ENCODE peak calls at places on chromosomes 11 and 22, in four cellular contexts. P is psoas muscle, N is kidney, U is adrenal gland. B is an unnamed sample.

GRCh38 chr22:31556627-31557203 is 60.4 kb downstream of the SFI1 start:
- DNase-seq in P (no peak), N (no peak), U (no peak), B (no peak)

GRCh38 chr11:115304774-115305472 is 199.3 kb downstream of the CADM1 start:
- DNase-seq in P (no peak), N (no peak), U (no peak), B (no peak)

GRCh38 chr11:15224466-15224865 is 109.7 kb downstream of the INSC start:
- DNase-seq in P (no peak), N (no peak), U (no peak), B (no peak)

GRCh38 chr11:115267228-115267627 is 237.0 kb downstream of the CADM1 start:
- DNase-seq in P (no peak), N (no peak), U (no peak), B (no peak)

GRCh38 chr11:69075421-69076128 is 26.8 kb downstream of the TPCN2 start:
- DNase-seq in P (peak; percentile 85), N (no peak), U (no peak), B (peak; percentile 44)

GRCh38 chr11:122089111-122089510 is 26.9 kb downstream of the BLID start:
- DNase-seq in P (no peak), N (no peak), U (no peak), B (no peak)

GRCh38 chr11:31796523-31797226 is 14.4 kb downstream of the PAX6 start:
- DNase-seq in P (no peak), N (no peak), U (no peak), B (no peak)

GRCh38 chr11:76235233-76236091 is 29.2 kb upstream of the WNT11 start:
- DNase-seq in P (peak; percentile 86), N (peak; percentile 96), U (peak; percentile 96), B (peak; percentile 92)

GRCh38 chr11:100632970-100633452 is 54.1 kb upstream of the ARHGAP42 start:
- DNase-seq in P (peak; percentile 29), N (peak; percentile 69), U (peak; percentile 85), B (peak; percentile 42)

GRCh38 chr22:28442264-28442950 is 237.2 kb downstream of the TTC28 start:
- DNase-seq in P (peak; percentile 74), N (peak; percentile 94), U (peak; percentile 88), B (peak; percentile 85)

GRCh38 chr11:76208829-76209670 is 2.7 kb upstream of the WNT11 start:
- DNase-seq in P (peak; percentile 88), N (peak; percentile 92), U (peak; percentile 78), B (peak; percentile 85)

GRCh38 chr11:116499396-116500001 is 273.3 kb downstream of the BUD13 start:
- DNase-seq in P (peak; percentile 52), N (no peak), U (peak; percentile 85), B (peak; percentile 59)

GRCh38 chr11:10134975-10135481 is 159.0 kb downstream of the SBF2 start:
- DNase-seq in P (no peak), N (no peak), U (no peak), B (no peak)

GRCh38 chr11:35165416-35166368 is 26.7 kb downstream of the CD44 start:
- DNase-seq in P (no peak), N (no peak), U (no peak), B (no peak)

GRCh38 chr11:97739892-97740782 is 1280.6 kb upstream of the CNTN5 start:
- DNase-seq in P (no peak), N (no peak), U (no peak), B (no peak)

GRCh38 chr11:40380871-40381270 is 1078.6 kb downstream of the LRRC4C start:
- DNase-seq in P (no peak), N (no peak), U (no peak), B (no peak)

GRCh38 chr11:68206211-68206610 is 6.9 kb downstream of the KMT5B start:
- DNase-seq in P (no peak), N (no peak), U (no peak), B (peak; percentile 51)

GRCh38 chr11:99068832-99069231 is 48.1 kb downstream of the CNTN5 start:
- DNase-seq in P (no peak), N (no peak), U (no peak), B (no peak)

GRCh38 chr11:66420671-66421476 is at the start of gene NPAS4:
- DNase-seq in P (no peak), N (peak; percentile 63), U (peak; percentile 68), B (peak; percentile 41)

GRCh38 chr11:70328556-70328955 is 58.1 kb downstream of the PPFIA1 start:
- DNase-seq in P (no peak), N (no peak), U (no peak), B (no peak)

GRCh38 chr11:57982763-57983162 is 40.9 kb upstream of the OR9Q1 start:
- DNase-seq in P (no peak), N (no peak), U (no peak), B (no peak)

GRCh38 chr11:112555491-112556364 is 295.1 kb upstream of the PLET1 start:
- DNase-seq in P (peak; percentile 54), N (no peak), U (peak; percentile 71), B (peak; percentile 48)

GRCh38 chr11:70233034-70233433 is 29.9 kb downstream of the FADD start:
- DNase-seq in P (no peak), N (no peak), U (no peak), B (no peak)

GRCh38 chr11:113241190-113242051 is 73.0 kb upstream of the TTC12 start:
- DNase-seq in P (no peak), N (no peak), U (no peak), B (no peak)

GRCh38 chr11:10551845-10552352 is 10.9 kb upstream of the RNF141 start:
- DNase-seq in P (no peak), N (no peak), U (no peak), B (no peak)

GRCh38 chr22:36658900-36659299 is 44.7 kb downstream of the CACNG2 start:
- DNase-seq in P (no peak), N (no peak), U (no peak), B (no peak)

GRCh38 chr11:73404506-73405145 is 28.4 kb downstream of the RELT start:
- DNase-seq in P (no peak), N (no peak), U (peak; percentile 53), B (no peak)

GRCh38 chr11:22459053-22459452 is 120.9 kb downstream of the SLC17A6 start:
- DNase-seq in P (no peak), N (no peak), U (no peak), B (no peak)

GRCh38 chr22:38187413-38188212 is 6.0 kb upstream of the PLA2G6 start:
- DNase-seq in P (no peak), N (no peak), U (no peak), B (peak; percentile 89)

GRCh38 chr11:15038963-15039362 is 34.4 kb upstream of the CALCB start:
- DNase-seq in P (no peak), N (no peak), U (no peak), B (no peak)

GRCh38 chr11:44849922-44850321 is 100.8 kb downstream of the TP53I11 start:
- DNase-seq in P (no peak), N (peak; percentile 59), U (no peak), B (no peak)

B was measured in body of pancreas.